ENCODE peak calls at places on chromosomes 11 and 22, in nine cellular contexts. U, Q, P, T, S, D, R, F and W are unnamed samples.

GRCh38 chr22:31097941-31098632 is 9.3 kb downstream of the SELENOM start:
- DNase-seq in P (no peak), S (no peak), F (no peak), Q (no peak), R (no peak), U (no peak), T (no peak), D (no peak), W (no peak)

GRCh38 chr11:126871792-126872191 is 128.8 kb downstream of the KIRREL3 start:
- DNase-seq in U (no peak), R (no peak), T (no peak), F (peak; percentile 2), S (no peak), Q (no peak), P (no peak), D (no peak), W (no peak)

GRCh38 chr11:102253018-102253775 is 64.1 kb upstream of the BIRC3 start:
- DNase-seq in F (no peak), S (no peak), U (no peak), D (no peak), P (no peak), R (no peak), Q (no peak), T (no peak), W (no peak)

GRCh38 chr11:12005476-12005875 is 3.0 kb downstream of the DKK3 start:
- DNase-seq in S (no peak), T (peak; percentile 88), U (no peak), D (no peak), R (no peak), Q (peak; percentile 63), F (no peak), P (no peak), W (no peak)

GRCh38 chr22:46619830-46620501 is at the start of gene GRAMD4:
- DNase-seq in P (no peak), F (no peak), D (no peak), Q (peak; percentile 66), U (no peak), S (no peak), T (no peak), R (peak; percentile 55), W (peak; percentile 42)

GRCh38 chr11:961921-962320 is 36.3 kb downstream of the AP2A2 start:
- DNase-seq in D (no peak), P (no peak), R (no peak), Q (no peak), S (no peak), F (no peak), T (no peak), U (peak; percentile 19), W (no peak)

GRCh38 chr11:84291996-84292395 is 1005.8 kb upstream of the CCDC90B start:
- DNase-seq in U (no peak), F (no peak), T (no peak), R (no peak), S (no peak), D (no peak), Q (peak; percentile 29), P (no peak), W (no peak)

GRCh38 chr11:11442791-11443190 is 89.7 kb upstream of the CSNK2A3 start:
- DNase-seq in R (no peak), P (no peak), F (no peak), T (no peak), U (no peak), Q (no peak), D (no peak), S (no peak), W (peak; percentile 23)

GRCh38 chr11:108496643-108497256 is 1.4 kb downstream of the POGLUT3 start:
- DNase-seq in R (no peak), U (no peak), S (peak; percentile 27), Q (peak; percentile 29), T (peak; percentile 29), P (no peak), D (no peak), F (no peak), W (no peak)

GRCh38 chr22:42685941-42686666 is 34.6 kb downstream of the A4GALT start:
- DNase-seq in Q (no peak), R (peak; percentile 41), D (no peak), F (peak; percentile 11), T (no peak), S (no peak), U (no peak), P (no peak), W (no peak)

GRCh38 chr11:2462092-2462985 is 17.5 kb downstream of the KCNQ1 start:
- DNase-seq in F (no peak), D (no peak), U (no peak), R (no peak), S (no peak), Q (no peak), T (no peak), P (peak; percentile 77), W (no peak)

GRCh38 chr11:15768321-15768720 is 588.0 kb downstream of the SOX6 start:
- DNase-seq in D (no peak), Q (no peak), R (no peak), T (no peak), U (no peak), S (no peak), F (no peak), P (no peak), W (no peak)

GRCh38 chr11:47616726-47617416 is 22.7 kb upstream of the C1QTNF4 start:
- DNase-seq in P (no peak), D (peak; percentile 21), F (peak; percentile 37), S (no peak), T (peak; percentile 67), Q (peak; percentile 82), R (peak; percentile 60), U (no peak), W (peak; percentile 65)

GRCh38 chr11:16739326-16739875 is 954 bp downstream of the C11orf58 start:
- DNase-seq in D (no peak), F (peak; percentile 25), U (no peak), T (peak; percentile 24), S (no peak), R (peak; percentile 4), Q (peak; percentile 42), P (no peak), W (no peak)

GRCh38 chr11:99501655-99502054 is 480.9 kb downstream of the CNTN5 start:
- DNase-seq in D (no peak), T (no peak), R (no peak), S (no peak), P (no peak), U (no peak), Q (no peak), F (no peak), W (no peak)

GRCh38 chr11:108538502-108538901 is 40.3 kb upstream of the POGLUT3 start:
- DNase-seq in P (no peak), S (no peak), U (no peak), D (no peak), T (no peak), F (no peak), R (no peak), Q (no peak), W (no peak)

GRCh38 chr11:96332236-96332761 is 10.7 kb downstream of the MAML2 start:
- DNase-seq in D (no peak), T (no peak), R (peak; percentile 32), P (no peak), U (no peak), S (no peak), Q (no peak), F (no peak), W (no peak)

GRCh38 chr22:29555065-29555644 is 1.6 kb upstream of the THOC5 start:
- DNase-seq in U (no peak), P (no peak), T (no peak), R (no peak), D (no peak), F (no peak), S (no peak), Q (no peak), W (no peak)

GRCh38 chr11:108364159-108364558 is 103.2 kb downstream of the C11orf65 start:
- DNase-seq in S (no peak), U (no peak), F (no peak), P (no peak), T (peak; percentile 68), D (no peak), R (no peak), Q (peak; percentile 12), W (no peak)

GRCh38 chr11:82675838-82676237 is 57.8 kb downstream of the FAM181B start:
- DNase-seq in F (no peak), D (no peak), R (no peak), Q (no peak), S (no peak), P (no peak), T (no peak), U (no peak), W (no peak)

GRCh38 chr22:49555526-49555925 is 272.1 kb downstream of the BRD1 start:
- DNase-seq in T (no peak), S (no peak), Q (no peak), U (no peak), R (no peak), D (no peak), F (no peak), P (peak; percentile 24), W (no peak)

GRCh38 chr11:119377961-119378667 is 3.4 kb downstream of the USP2 start:
- DNase-seq in P (peak; percentile 54), F (no peak), D (no peak), U (no peak), Q (no peak), S (no peak), T (no peak), R (peak; percentile 86), W (no peak)

GRCh38 chr22:49703391-49703926 is 124.2 kb downstream of the BRD1 start:
- DNase-seq in P (peak; percentile 58), Q (no peak), F (no peak), S (no peak), D (no peak), U (no peak), T (no peak), R (no peak), W (no peak)